ENCODE peak calls at places on chromosomes 16 and 17, in seven cellular contexts. A is omental fat pad, Y is dorsolateral prefrontal cortex, R is esophagus muscularis mucosa, Q is mucosa of descending colon, I is breast epithelium, B is Caco-2. Z is an unnamed sample.

GRCh38 chr17:70563301-70563820 is 394.0 kb downstream of the KCNJ2 start:
- DNase-seq in A (no peak), Y (no peak), B (no peak), R (no peak), I (no peak), Q (peak; percentile 71), Z (no peak)

GRCh38 chr17:38587956-38588771 is 17.6 kb downstream of the SRCIN1 start:
- DNase-seq in I (no peak), B (no peak), Y (no peak), A (no peak), Q (no peak), R (no peak), Z (no peak)

GRCh38 chr16:69836252-69836651 is 74.1 kb downstream of the WWP2 start:
- DNase-seq in Y (no peak), Q (no peak), A (no peak), B (no peak), R (no peak), I (no peak), Z (no peak)

GRCh38 chr17:37490022-37490587 is 414 bp downstream of the DUSP14 start:
- DNase-seq in I (peak; percentile 75), R (peak; percentile 92), Q (peak; percentile 53), B (peak; percentile 76), Y (peak; percentile 58), A (no peak), Z (no peak)

GRCh38 chr16:12257926-12258561 is 281.5 kb downstream of the SNX29 start:
- DNase-seq in R (no peak), I (peak; percentile 50), Y (no peak), A (no peak), B (peak; percentile 85), Q (peak; percentile 85), Z (no peak)

GRCh38 chr17:69733171-69734014 is 318.9 kb downstream of the MAP2K6 start:
- DNase-seq in A (no peak), B (no peak), Y (no peak), I (no peak), R (no peak), Q (no peak), Z (no peak)

GRCh38 chr17:21295036-21295952 is 10.8 kb downstream of the MAP2K3 start:
- DNase-seq in Y (no peak), R (no peak), A (no peak), Q (no peak), B (no peak), I (peak; percentile 72), Z (no peak)

GRCh38 chr17:81508639-81509047 is 4.0 kb downstream of the ACTG1 start:
- DNase-seq in R (no peak), B (peak; percentile 62), Q (no peak), I (no peak), A (no peak), Y (no peak), Z (no peak)

GRCh38 chr17:73713136-73713535 is 68.9 kb upstream of the SDK2 start:
- DNase-seq in R (no peak), I (no peak), Y (no peak), A (no peak), Q (no peak), B (no peak), Z (no peak)

GRCh38 chr16:10770907-10771306 is 27.3 kb downstream of the NUBP1 start:
- DNase-seq in B (no peak), Y (no peak), Q (no peak), A (no peak), I (no peak), R (no peak), Z (no peak)

GRCh38 chr16:67872131-67872630 is 671 bp upstream of the EDC4 start:
- DNase-seq in Q (no peak), B (no peak), A (no peak), I (no peak), Y (no peak), R (no peak), Z (no peak)

GRCh38 chr17:75855310-75856061 is at the start of gene WBP2:
- DNase-seq in B (peak; percentile 99), Y (peak; percentile 99), Q (peak; percentile 99), I (peak; percentile 98), A (peak; percentile 96), R (peak; percentile 100), Z (peak; percentile 99)
- TF ChIP-seq CTCF in B (peak; percentile 11), Y (peak; percentile 39), Q (peak; percentile 12), I (peak; percentile 19), A (no peak), R (peak; percentile 58), Z (peak; percentile 81)

DNA sequence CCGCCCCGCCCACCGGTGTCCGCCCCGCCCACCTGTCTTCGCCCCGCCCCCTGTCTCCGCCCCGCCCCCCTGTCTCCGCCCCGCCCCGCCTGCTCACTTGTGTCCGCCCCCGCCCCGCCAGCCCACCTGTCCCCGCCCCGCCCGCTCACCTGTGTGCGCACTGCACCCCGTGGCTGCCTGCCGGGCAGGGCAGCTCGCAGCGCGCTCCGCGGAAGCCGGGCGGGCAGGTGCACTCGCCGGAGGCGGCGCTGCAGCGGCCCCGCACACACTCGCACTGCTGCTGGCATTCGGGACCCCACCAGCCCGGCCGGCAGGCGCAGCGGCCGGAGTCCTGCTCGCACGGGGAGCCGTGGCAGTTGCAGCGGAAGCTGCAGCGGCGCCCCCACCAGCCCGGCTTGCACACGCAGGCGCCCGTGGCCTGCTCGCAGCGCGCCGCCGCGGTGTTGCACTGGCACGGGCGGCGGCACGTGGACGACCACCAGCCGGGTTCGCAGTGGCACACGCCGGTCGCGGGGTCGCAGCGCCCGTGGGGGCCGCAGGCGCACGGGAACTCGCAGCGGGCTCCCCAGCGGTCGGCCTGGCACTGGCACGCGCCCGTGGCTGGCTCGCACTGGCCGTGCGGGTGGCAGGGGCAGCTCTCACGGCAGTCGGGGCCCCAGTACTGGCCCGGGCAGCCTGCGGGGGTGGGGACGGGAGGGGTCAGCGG is 2.1 kb downstream of the SCARF1 start:
- DNase-seq in A (no peak), I (peak; percentile 77), R (no peak), B (peak; percentile 91), Q (peak; percentile 87), Y (no peak), Z (no peak)
- TF ChIP-seq CTCF in A (no peak), I (peak; percentile 25), R (peak; percentile 21), B (peak; percentile 23), Q (peak; percentile 19), Y (no peak), Z (peak; percentile 68)

GRCh38 chr17:28491860-28492259 is 14.3 kb upstream of the FOXN1 start:
- DNase-seq in B (no peak), A (no peak), R (no peak), I (no peak), Y (no peak), Q (no peak), Z (no peak)

GRCh38 chr17:28493467-28493866 is 12.7 kb upstream of the FOXN1 start:
- DNase-seq in Q (no peak), R (no peak), B (no peak), I (no peak), A (no peak), Y (no peak), Z (no peak)

GRCh38 chr17:28495626-28496025 is 10.5 kb upstream of the FOXN1 start:
- DNase-seq in Q (no peak), B (no peak), Y (no peak), I (no peak), R (no peak), A (no peak), Z (no peak)

GRCh38 chr17:28492352-28493310 is 13.5 kb upstream of the FOXN1 start:
- DNase-seq in Q (no peak), I (no peak), B (no peak), A (no peak), Y (no peak), R (no peak), Z (no peak)

DNA sequence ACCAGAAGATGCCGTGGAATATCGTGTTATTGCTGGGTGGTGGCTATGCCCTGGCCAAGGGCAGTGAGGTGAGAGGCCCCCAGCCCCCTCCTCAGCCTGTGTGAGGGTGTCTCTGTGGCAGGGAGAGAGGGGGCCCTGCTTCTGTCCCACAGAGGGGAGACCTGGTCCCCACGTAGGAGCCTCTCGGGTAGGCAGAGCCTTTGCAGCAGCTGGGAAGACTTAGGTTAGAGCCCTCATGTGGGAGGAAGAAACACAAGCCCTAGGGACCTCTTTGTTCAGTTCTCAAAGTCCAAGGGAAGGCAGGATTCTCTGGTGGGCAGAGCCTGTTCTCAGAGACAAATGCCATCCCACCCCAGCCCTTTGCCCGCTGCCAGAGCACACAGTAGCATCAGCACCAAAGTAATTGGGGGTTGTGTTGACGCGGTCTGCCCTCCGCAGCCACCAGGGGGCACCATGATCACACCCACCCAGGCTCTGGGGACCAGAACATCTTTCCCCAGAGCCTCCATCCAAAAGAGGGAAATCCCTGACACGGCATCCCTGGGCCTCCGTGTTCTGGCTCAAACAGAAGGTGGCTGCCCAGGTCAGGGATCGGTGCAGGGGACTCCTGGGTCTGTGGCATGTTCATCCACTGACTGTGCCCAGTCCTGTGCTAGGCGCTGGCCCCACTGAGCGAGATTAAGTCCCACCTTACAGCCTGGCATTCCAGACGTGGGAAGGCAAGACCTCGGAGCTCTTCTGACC is 11.5 kb upstream of the FOXN1 start:
- DNase-seq in Y (peak; percentile 74), A (peak; percentile 46), B (peak; percentile 78), Q (peak; percentile 88), I (peak; percentile 82), R (peak; percentile 94), Z (no peak)
- TF ChIP-seq CTCF in Y (peak; percentile 79), A (no peak), B (peak; percentile 92), Q (peak; percentile 86), I (peak; percentile 83), R (peak; percentile 87), Z (peak; percentile 93)

GRCh38 chr17:27559506-27559931 is 71.5 kb upstream of the LGALS9 start:
- DNase-seq in R (no peak), B (no peak), Y (no peak), I (no peak), Q (peak; percentile 23), A (no peak), Z (no peak)
- TF ChIP-seq CTCF in R (peak; percentile 8), B (no peak), Y (no peak), I (no peak), Q (no peak), A (no peak), Z (no peak)

GRCh38 chr17:12547829-12548228 is 117.9 kb upstream of the MYOCD start:
- DNase-seq in B (no peak), I (no peak), R (no peak), Y (no peak), A (no peak), Q (no peak), Z (no peak)

GRCh38 chr17:12545877-12546513 is 119.7 kb upstream of the MYOCD start:
- DNase-seq in B (no peak), Y (peak; percentile 6), R (no peak), Q (peak; percentile 65), I (no peak), A (no peak), Z (no peak)

GRCh38 chr17:12548558-12548957 is 117.1 kb upstream of the MYOCD start:
- DNase-seq in I (no peak), Y (no peak), B (no peak), R (no peak), A (no peak), Q (no peak), Z (no peak)

GRCh38 chr17:12549499-12549901 is 116.2 kb upstream of the MYOCD start:
- DNase-seq in A (no peak), Q (no peak), I (no peak), B (no peak), R (no peak), Y (no peak), Z (no peak)

DNA sequence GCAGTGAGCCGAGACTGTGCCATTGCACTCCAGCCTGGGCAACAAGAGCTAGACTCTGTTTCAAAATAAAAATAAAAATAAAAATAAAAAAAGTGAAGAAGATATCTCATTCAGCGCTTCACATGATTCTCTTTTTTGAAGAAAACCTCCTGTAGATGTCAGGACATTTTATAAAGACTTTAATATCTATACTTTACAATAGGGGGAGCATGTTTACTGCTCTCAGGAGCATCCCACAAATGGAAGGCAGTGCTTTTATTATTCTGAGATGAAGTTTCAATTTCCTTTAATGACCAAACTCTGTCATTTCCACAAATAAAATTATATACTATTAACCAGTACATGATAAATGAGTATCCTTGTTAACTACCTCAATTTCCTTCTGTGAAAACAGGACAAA is 118.7 kb upstream of the MYOCD start:
- DNase-seq in B (no peak), R (no peak), Q (no peak), I (no peak), Y (no peak), A (no peak), Z (no peak)
- TF ChIP-seq CTCF in B (no peak), R (no peak), Q (no peak), I (no peak), Y (no peak), A (no peak), Z (peak; percentile 69)